ENCODE peak calls at places on chromosome 7, in five cellular contexts. O is sigmoid colon, G is IMR-90, Z is endothelial cell of umbilical vein, R is heart left ventricle. E is an unnamed sample. For H3K4me1, the result is how much of the 10 kb centered on the place peaks cover.

GRCh38 chr7:102872460-102872859 is 40.3 kb upstream of the LRRC17 start:
- DNase-seq in O (no peak), Z (peak), R (no peak), G (peak), E (no peak)

GRCh38 chr7:7746419-7746818 is 28.0 kb upstream of the RPA3 start:
- DNase-seq in G (no peak), R (no peak), Z (no peak), O (no peak), E (no peak)

GRCh38 chr7:122942059-122942458 is 53.4 kb downstream of the TAS2R16 start:
- DNase-seq in G (no peak), Z (no peak), R (no peak), O (no peak), E (no peak)

GRCh38 chr7:22695476-22696132 is 31.4 kb upstream of the IL6 start:
- DNase-seq in G (no peak), R (no peak), O (no peak), Z (no peak), E (no peak)

GRCh38 chr7:32072397-32072796 is 2.2 kb upstream of the PDE1C start:
- DNase-seq in G (no peak), Z (no peak), R (no peak), O (no peak), E (no peak)

GRCh38 chr7:137944168-137944567 is 57.7 kb downstream of the CREB3L2 start:
- DNase-seq in G (peak), R (no peak), Z (peak), O (no peak), E (no peak)

GRCh38 chr7:89623018-89623672 is 531.1 kb upstream of the STEAP1 start:
- DNase-seq in Z (peak), O (no peak), G (peak), R (no peak), E (no peak)

GRCh38 chr7:110977127-110977776 is 113.7 kb upstream of the LRRN3 start:
- DNase-seq in G (no peak), R (no peak), Z (no peak), O (no peak), E (no peak)

GRCh38 chr7:127896683-127897082 is 134.6 kb downstream of the LRRC4 start:
- DNase-seq in O (no peak), Z (no peak), R (no peak), G (no peak), E (no peak)

GRCh38 chr7:111004297-111004901 is 86.5 kb upstream of the LRRN3 start:
- DNase-seq in G (no peak), R (no peak), O (no peak), Z (no peak), E (no peak)

GRCh38 chr7:6074612-6075380 is 43.6 kb downstream of the ANKRD61 start:
- DNase-seq in O (no peak), Z (no peak), G (no peak), R (no peak), E (no peak)

GRCh38 chr7:47379629-47380324 is 202.1 kb downstream of the TNS3 start:
- DNase-seq in Z (no peak), O (peak), G (peak), R (peak), E (peak)

GRCh38 chr7:83648464-83649241 is at the start of gene SEMA3E:
- DNase-seq in Z (peak), G (peak), R (no peak), O (peak), E (no peak)

GRCh38 chr7:73560035-73560835 is 2.7 kb upstream of the BCL7B start:
- DNase-seq in R (no peak), G (peak), Z (no peak), O (no peak), E (no peak)

GRCh38 chr7:66779669-66780408 is 39.3 kb downstream of the RABGEF1 start:
- DNase-seq in R (no peak), O (no peak), G (peak), Z (peak), E (no peak)

GRCh38 chr7:107742678-107743566 is 1.0 kb upstream of the CBLL1 start:
- DNase-seq in R (peak), Z (no peak), G (no peak), O (peak), E (peak)

GRCh38 chr7:143983960-143984359 is 16.2 kb upstream of the OR6B1 start:
- DNase-seq in G (no peak), R (no peak), O (no peak), Z (no peak), E (no peak)

GRCh38 chr7:108079291-108080057 is 50.7 kb downstream of the LAMB4 start:
- DNase-seq in O (peak), G (peak), Z (peak), R (no peak), E (no peak)

GRCh38 chr7:6705959-6706665 is 635 bp downstream of the ZNF12 start:
- DNase-seq in O (no peak), Z (peak), R (peak), G (peak), E (peak)

GRCh38 chr7:133936074-133936473 is 191.1 kb upstream of the LRGUK start:
- DNase-seq in O (no peak), Z (peak), R (no peak), G (peak), E (no peak)

GRCh38 chr7:132488634-132489302 is 87.5 kb downstream of the PLXNA4 start:
- DNase-seq in G (no peak), O (no peak), R (no peak), Z (no peak), E (no peak)

GRCh38 chr7:48035967-48036478 is 680 bp downstream of the C7orf57 start:
- DNase-seq in G (peak), Z (peak), O (peak), R (peak), E (peak)

GRCh38 chr7:130458256-130458655 is 17.4 kb upstream of the CEP41 start:
- DNase-seq in O (no peak), R (no peak), Z (no peak), G (no peak), E (no peak)

GRCh38 chr7:134515569-134516468 is 11.5 kb upstream of the AKR1B10 start:
- DNase-seq in O (no peak), Z (peak), G (peak), R (no peak), E (no peak)

GRCh38 chr7:68038621-68039314 is 1042.1 kb downstream of the TYW1 start:
- DNase-seq in O (no peak), G (no peak), R (no peak), Z (no peak), E (no peak)

GRCh38 chr7:132255084-132255483 is 321.2 kb downstream of the PLXNA4 start:
- DNase-seq in R (no peak), G (no peak), O (no peak), Z (no peak), E (no peak)

GRCh38 chr7:151677581-151678226 is 158.0 kb upstream of the RHEB start:
- DNase-seq in Z (no peak), G (no peak), O (no peak), R (no peak), E (no peak)

GRCh38 chr7:149624006-149624405 is 126.4 kb upstream of the ZNF746 start:
- DNase-seq in G (peak), Z (peak), R (peak), O (peak), E (peak)

GRCh38 chr7:92680458-92680857 is 90.3 kb upstream of the FAM133B start:
- DNase-seq in O (no peak), G (peak), R (no peak), Z (no peak), E (no peak)

GRCh38 chr7:153682628-153683027 is 369.6 kb upstream of the DPP6 start:
- DNase-seq in Z (no peak), R (no peak), O (no peak), G (no peak), E (no peak)

GRCh38 chr7:20404371-20404770 is 73.7 kb downstream of the ITGB8 start:
- DNase-seq in O (no peak), Z (no peak), R (no peak), G (no peak), E (no peak)

GRCh38 chr7:70178787-70179186 is 580.5 kb downstream of the AUTS2 start:
- DNase-seq in Z (no peak), R (no peak), G (no peak), O (no peak), E (no peak)

GRCh38 chr7:84800846-84801245 is 386.0 kb downstream of the SEMA3D start:
- DNase-seq in G (no peak), O (no peak), R (no peak), Z (no peak), E (no peak)

GRCh38 chr7:34900891-34901493 is 136.3 kb downstream of the DPY19L1 start:
- DNase-seq in G (no peak), R (no peak), O (no peak), Z (peak), E (no peak)

GRCh38 chr7:21568762-21569161 is 25.9 kb downstream of the DNAH11 start:
- DNase-seq in R (no peak), G (no peak), O (no peak), Z (peak), E (no peak)
- H3K4me1 ChIP-seq in R (under half), G (under half), O (under half), Z (under half), E (under half)

DNA sequence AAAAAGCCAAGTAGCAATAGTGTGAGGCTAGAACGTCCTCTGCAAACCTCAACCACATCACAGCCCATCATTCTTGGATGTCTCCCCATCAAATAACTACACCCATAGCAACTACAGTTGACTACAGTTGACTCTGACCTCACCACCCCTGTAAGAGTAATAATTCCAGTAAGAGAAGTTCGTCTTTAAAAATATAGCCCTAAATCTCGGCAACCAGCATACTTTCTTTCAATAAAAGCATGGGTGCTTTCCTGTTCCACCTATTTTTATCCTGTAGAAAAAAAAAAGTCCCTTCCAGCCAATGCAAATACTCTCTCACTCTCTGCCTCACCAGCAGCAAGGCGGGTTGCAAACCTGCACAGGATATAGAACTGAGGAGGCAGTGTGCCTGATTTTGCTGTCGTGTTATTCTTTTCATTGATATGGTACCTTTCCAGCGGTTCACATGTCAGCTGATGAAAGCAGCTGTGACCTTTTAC is 187.5 kb upstream of the NFE2L3 start:
- DNase-seq in R (no peak), G (no peak), Z (no peak), O (no peak), E (no peak)
- TF ChIP-seq POLR2A in R (no peak), G (no peak), Z (no peak), O (no peak), E (no peak)

GRCh38 chr7:44978511-44979366 is at the start of gene MYO1G:
- DNase-seq in R (peak), Z (no peak), O (peak), G (no peak), E (no peak)
- H3K4me1 ChIP-seq in R (under half), Z (under half), O (under half), G (under half), E (under half)

GRCh38 chr7:43729214-43729923 is at the start of gene COA1:
- DNase-seq in Z (peak), R (peak), O (peak), G (peak), E (peak)
- TF ChIP-seq POLR2A in Z (peak), R (peak), O (peak), G (peak), E (no peak)

GRCh38 chr7:16609842-16610450 is 35.6 kb downstream of the ANKMY2 start:
- DNase-seq in G (no peak), R (no peak), Z (no peak), O (no peak), E (no peak)
- H3K4me1 ChIP-seq in G (under half), R (under half), Z (under half), O (under half), E (under half)

GRCh38 chr7:43247757-43248156 is 135.3 kb downstream of the HECW1 start:
- DNase-seq in O (no peak), Z (no peak), R (no peak), G (no peak), E (no peak)

GRCh38 chr7:43244782-43245181 is 132.3 kb downstream of the HECW1 start:
- DNase-seq in O (no peak), R (no peak), Z (no peak), G (no peak), E (no peak)

GRCh38 chr7:43249808-43250145 is 137.3 kb downstream of the HECW1 start:
- DNase-seq in O (no peak), G (no peak), Z (no peak), R (no peak), E (no peak)

GRCh38 chr7:43248553-43248952 is 136.1 kb downstream of the HECW1 start:
- DNase-seq in O (no peak), G (no peak), R (no peak), Z (no peak), E (no peak)

GRCh38 chr7:43248961-43249807 is 136.7 kb downstream of the HECW1 start:
- DNase-seq in G (peak), R (no peak), O (peak), Z (no peak), E (no peak)
- TF ChIP-seq POLR2A in G (peak), R (no peak), O (no peak), Z (no peak), E (no peak)

GRCh38 chr7:30894866-30895408 is 16.7 kb upstream of the AQP1 start:
- DNase-seq in R (no peak), G (no peak), O (no peak), Z (no peak), E (no peak)
- H3K4me1 ChIP-seq in R (half or more), G (under half), O (under half), Z (under half), E (under half)

GRCh38 chr7:100965051-100965722 is 4.2 kb upstream of the MUC12 start:
- DNase-seq in G (no peak), O (no peak), R (no peak), Z (no peak), E (no peak)

GRCh38 chr7:100965723-100966541 is 3.4 kb upstream of the MUC12 start:
- DNase-seq in G (no peak), O (no peak), Z (peak), R (peak), E (peak)

GRCh38 chr7:100968031-100968430 is 1.3 kb upstream of the MUC12 start:
- DNase-seq in O (no peak), Z (no peak), R (no peak), G (no peak), E (no peak)

GRCh38 chr7:100967292-100967863 is 2.0 kb upstream of the MUC12 start:
- DNase-seq in Z (no peak), G (no peak), R (no peak), O (no peak), E (no peak)

DNA sequence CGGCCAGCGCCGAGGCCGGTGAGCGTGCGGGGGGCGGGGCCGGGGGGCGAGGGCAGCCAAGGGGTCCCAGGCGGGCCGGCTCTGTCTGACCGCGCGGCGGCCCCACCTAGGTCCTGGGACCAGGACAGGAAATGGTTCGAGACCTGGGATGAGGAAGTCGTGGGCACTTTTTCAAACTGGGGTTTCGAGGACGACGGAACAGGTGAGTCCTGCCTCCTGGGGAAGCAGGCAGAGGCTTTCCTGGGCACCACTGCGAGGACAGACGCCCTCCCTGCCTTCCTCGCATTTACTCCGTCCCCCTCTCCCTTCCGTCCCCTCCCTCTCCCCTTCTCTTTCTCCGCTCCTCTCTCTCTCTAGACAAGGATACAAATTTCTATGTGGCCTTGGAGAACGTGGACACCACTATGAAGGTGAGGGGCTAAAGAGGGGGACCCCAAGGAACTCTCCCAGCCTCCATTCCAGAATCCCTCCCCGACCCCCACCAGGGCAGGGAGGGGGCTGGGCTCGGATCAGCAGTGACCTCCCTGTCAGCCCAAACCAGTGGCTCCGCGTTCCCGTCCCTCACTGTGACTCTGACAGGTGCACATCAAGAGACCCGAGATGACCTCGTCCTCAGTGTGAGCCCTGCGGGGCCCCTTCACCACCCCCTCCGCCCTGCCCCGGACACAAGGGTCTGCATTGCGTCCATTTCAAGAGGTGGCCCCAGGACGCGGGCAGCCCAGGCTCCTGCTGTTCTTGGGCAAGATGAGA is 2.6 kb upstream of the MUC12 start:
- DNase-seq in R (no peak), Z (no peak), G (no peak), O (no peak), E (no peak)
- TF ChIP-seq POLR2A in R (no peak), Z (no peak), G (no peak), O (no peak), E (no peak)

E was measured in uterus.